ENCODE peak calls at places on chromosome 14, in five cellular contexts. One of them, this sample, is unnamed.

GRCh38 chr14:80364274-80364673 is 153.0 kb upstream of the DIO2 start:
- DNase-seq in left ventricle myocardium inferior: no peak
- DNase-seq in A673: peak
- DNase-seq in NB4: peak
- DNase-seq in tibial nerve: no peak
- DNase-seq in this sample: no peak

GRCh38 chr14:66662374-66662773 is 154.4 kb downstream of the GPHN start:
- DNase-seq in A673: peak
- DNase-seq in left ventricle myocardium inferior: no peak
- DNase-seq in tibial nerve: no peak
- DNase-seq in NB4: peak
- DNase-seq in this sample: no peak

GRCh38 chr14:20606190-20606901 is 15.2 kb upstream of the RNASE12 start:
- DNase-seq in NB4: peak
- DNase-seq in tibial nerve: no peak
- DNase-seq in A673: peak
- DNase-seq in left ventricle myocardium inferior: no peak
- DNase-seq in this sample: peak

GRCh38 chr14:91228112-91229004 is 16.1 kb downstream of the GPR68 start:
- DNase-seq in NB4: peak
- DNase-seq in left ventricle myocardium inferior: no peak
- DNase-seq in tibial nerve: no peak
- DNase-seq in A673: no peak
- DNase-seq in this sample: peak

GRCh38 chr14:92244805-92245204 is 78.2 kb upstream of the SLC24A4 start:
- DNase-seq in NB4: no peak
- DNase-seq in A673: no peak
- DNase-seq in left ventricle myocardium inferior: no peak
- DNase-seq in tibial nerve: no peak
- DNase-seq in this sample: no peak

GRCh38 chr14:69673578-69674305 is 62.3 kb downstream of the SUSD6 start:
- DNase-seq in NB4: no peak
- DNase-seq in tibial nerve: no peak
- DNase-seq in A673: no peak
- DNase-seq in left ventricle myocardium inferior: no peak
- DNase-seq in this sample: no peak

GRCh38 chr14:56172571-56172971 is 54.4 kb downstream of the PELI2 start:
- DNase-seq in A673: no peak
- DNase-seq in NB4: peak
- DNase-seq in tibial nerve: no peak
- DNase-seq in left ventricle myocardium inferior: no peak
- DNase-seq in this sample: no peak

GRCh38 chr14:77043984-77044485 is 15.5 kb upstream of the IRF2BPL start:
- DNase-seq in tibial nerve: no peak
- DNase-seq in NB4: no peak
- DNase-seq in left ventricle myocardium inferior: no peak
- DNase-seq in A673: no peak
- DNase-seq in this sample: no peak

GRCh38 chr14:98198385-98198784 is 1073.6 kb downstream of the BCL11B start:
- DNase-seq in NB4: peak
- DNase-seq in A673: no peak
- DNase-seq in tibial nerve: no peak
- DNase-seq in left ventricle myocardium inferior: no peak
- DNase-seq in this sample: no peak

GRCh38 chr14:64507376-64508156 is 3.0 kb downstream of the ZBTB1 start:
- DNase-seq in A673: no peak
- DNase-seq in tibial nerve: no peak
- DNase-seq in left ventricle myocardium inferior: no peak
- DNase-seq in NB4: no peak
- DNase-seq in this sample: no peak

GRCh38 chr14:86296173-86296572 is 766.2 kb downstream of the FLRT2 start:
- DNase-seq in A673: peak
- DNase-seq in left ventricle myocardium inferior: no peak
- DNase-seq in tibial nerve: no peak
- DNase-seq in NB4: no peak
- DNase-seq in this sample: no peak

GRCh38 chr14:67526676-67527459 is 6.2 kb upstream of the PLEKHH1 start:
- DNase-seq in NB4: peak
- DNase-seq in left ventricle myocardium inferior: no peak
- DNase-seq in A673: peak
- DNase-seq in tibial nerve: peak
- DNase-seq in this sample: peak

GRCh38 chr14:56150018-56150417 is 31.8 kb downstream of the PELI2 start:
- DNase-seq in tibial nerve: no peak
- DNase-seq in left ventricle myocardium inferior: no peak
- DNase-seq in NB4: no peak
- DNase-seq in A673: no peak
- DNase-seq in this sample: no peak

GRCh38 chr14:85090681-85091080 is 439.3 kb upstream of the FLRT2 start:
- DNase-seq in NB4: no peak
- DNase-seq in tibial nerve: no peak
- DNase-seq in A673: no peak
- DNase-seq in left ventricle myocardium inferior: no peak
- DNase-seq in this sample: no peak

GRCh38 chr14:73591690-73592448 is at the start of gene ACOT4:
- DNase-seq in A673: peak
- DNase-seq in left ventricle myocardium inferior: peak
- DNase-seq in NB4: peak
- DNase-seq in tibial nerve: no peak
- DNase-seq in this sample: peak
- TF ChIP-seq CTCF in A673: no peak
- TF ChIP-seq CTCF in left ventricle myocardium inferior: peak
- TF ChIP-seq CTCF in NB4: no peak
- TF ChIP-seq CTCF in tibial nerve: peak
- TF ChIP-seq CTCF in this sample: peak

DNA sequence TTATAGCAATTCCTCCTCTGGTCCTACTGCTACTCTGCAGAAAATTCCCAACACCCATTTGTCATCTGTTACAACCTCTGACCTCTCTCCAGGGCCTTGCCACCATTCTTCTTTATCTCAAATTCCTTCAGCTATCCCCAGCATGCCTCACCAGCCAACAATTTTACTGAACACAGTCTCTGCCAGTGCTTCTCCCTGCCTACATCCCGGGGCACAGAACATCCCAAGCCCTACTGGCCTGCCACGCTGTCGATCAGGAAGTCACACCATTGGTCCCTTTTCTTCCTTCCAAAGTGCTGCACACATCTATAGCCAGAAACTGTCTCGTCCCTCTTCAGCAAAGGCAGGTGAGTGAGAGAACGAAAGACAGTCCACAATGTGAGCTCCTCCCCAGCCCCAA is 122.1 kb downstream of the TTLL5 start:
- DNase-seq in left ventricle myocardium inferior: no peak
- DNase-seq in NB4: no peak
- DNase-seq in tibial nerve: no peak
- DNase-seq in A673: no peak
- DNase-seq in this sample: no peak
- H3K4me3 ChIP-seq in left ventricle myocardium inferior: no peak
- H3K4me3 ChIP-seq in NB4: no peak
- H3K4me3 ChIP-seq in tibial nerve: no peak
- H3K4me3 ChIP-seq in A673: no peak
- H3K4me3 ChIP-seq in this sample: no peak

DNA sequence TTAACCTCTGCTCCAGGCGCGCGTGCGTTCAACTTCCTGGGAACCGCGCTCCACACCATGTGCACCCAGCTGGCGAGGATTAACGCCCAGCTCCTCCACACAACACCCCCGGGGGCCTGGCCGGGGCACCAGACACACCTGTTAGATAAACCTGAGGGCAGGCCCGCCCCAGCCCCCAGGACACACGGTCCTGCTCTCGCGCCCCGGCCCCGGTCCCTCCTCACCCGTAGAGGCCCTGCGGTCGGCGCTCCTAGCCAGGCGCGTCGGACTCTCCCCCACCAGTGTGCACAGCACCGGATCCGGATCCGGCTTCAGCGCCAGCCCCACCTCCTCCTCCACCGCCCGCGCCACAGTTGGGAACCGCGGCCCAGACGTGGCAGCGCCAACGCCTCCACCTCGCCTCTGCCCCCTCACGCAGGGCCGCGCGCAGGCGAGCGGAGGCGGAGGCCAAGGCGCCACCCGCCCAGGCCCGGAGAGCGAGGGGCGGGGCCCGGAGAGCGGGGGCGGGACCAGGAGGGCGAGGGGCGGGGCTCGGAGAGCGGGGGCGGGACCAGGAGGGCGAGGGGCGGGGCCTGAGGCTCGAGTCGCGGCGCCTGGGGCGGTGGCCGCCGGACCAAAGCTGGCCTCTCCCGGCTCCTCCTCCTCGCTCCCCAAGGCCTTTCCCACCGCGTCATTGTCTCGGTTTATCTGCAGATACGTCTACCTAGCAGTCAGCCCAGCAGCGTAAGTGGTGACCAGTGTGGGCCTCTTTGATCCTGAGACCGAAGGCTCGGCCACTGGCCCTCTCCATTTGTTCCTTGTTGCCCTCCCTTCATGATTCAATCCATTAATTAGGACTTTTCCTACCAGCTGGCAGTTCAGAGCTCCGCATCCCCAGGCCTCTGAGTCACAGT is at the start of gene GNPNAT1:
- DNase-seq in NB4: peak
- DNase-seq in A673: peak
- DNase-seq in left ventricle myocardium inferior: peak
- DNase-seq in tibial nerve: peak
- DNase-seq in this sample: peak
- TF ChIP-seq CTCF in NB4: no peak
- TF ChIP-seq CTCF in A673: no peak
- TF ChIP-seq CTCF in left ventricle myocardium inferior: no peak
- TF ChIP-seq CTCF in tibial nerve: no peak
- TF ChIP-seq CTCF in this sample: no peak

GRCh38 chr14:31950331-31950730 is 126.8 kb upstream of the ARHGAP5 start:
- DNase-seq in A673: no peak
- DNase-seq in NB4: no peak
- DNase-seq in left ventricle myocardium inferior: no peak
- DNase-seq in tibial nerve: no peak
- DNase-seq in this sample: no peak

GRCh38 chr14:31951638-31951964 is 125.5 kb upstream of the ARHGAP5 start:
- DNase-seq in NB4: no peak
- DNase-seq in left ventricle myocardium inferior: no peak
- DNase-seq in tibial nerve: no peak
- DNase-seq in A673: no peak
- DNase-seq in this sample: no peak

GRCh38 chr14:31949709-31950108 is 127.4 kb upstream of the ARHGAP5 start:
- DNase-seq in NB4: no peak
- DNase-seq in left ventricle myocardium inferior: no peak
- DNase-seq in A673: no peak
- DNase-seq in tibial nerve: no peak
- DNase-seq in this sample: no peak

GRCh38 chr14:31952573-31952972 is 124.5 kb upstream of the ARHGAP5 start:
- DNase-seq in left ventricle myocardium inferior: no peak
- DNase-seq in NB4: no peak
- DNase-seq in tibial nerve: no peak
- DNase-seq in A673: no peak
- DNase-seq in this sample: no peak

GRCh38 chr14:31950760-31951637 is 126.1 kb upstream of the ARHGAP5 start:
- DNase-seq in NB4: no peak
- DNase-seq in tibial nerve: peak
- DNase-seq in left ventricle myocardium inferior: peak
- DNase-seq in A673: no peak
- DNase-seq in this sample: peak
- H3K4me3 ChIP-seq in NB4: no peak
- H3K4me3 ChIP-seq in tibial nerve: no peak
- H3K4me3 ChIP-seq in left ventricle myocardium inferior: peak
- H3K4me3 ChIP-seq in A673: no peak
- H3K4me3 ChIP-seq in this sample: no peak

GRCh38 chr14:61568572-61569011 is 126.7 kb upstream of the HIF1A start:
- DNase-seq in tibial nerve: no peak
- DNase-seq in left ventricle myocardium inferior: peak
- DNase-seq in A673: no peak
- DNase-seq in NB4: peak
- DNase-seq in this sample: peak

GRCh38 chr14:61569308-61569707 is 126.0 kb upstream of the HIF1A start:
- DNase-seq in left ventricle myocardium inferior: no peak
- DNase-seq in A673: no peak
- DNase-seq in tibial nerve: no peak
- DNase-seq in NB4: peak
- DNase-seq in this sample: no peak

GRCh38 chr14:61566537-61567225 is 128.6 kb upstream of the HIF1A start:
- DNase-seq in NB4: no peak
- DNase-seq in left ventricle myocardium inferior: no peak
- DNase-seq in tibial nerve: no peak
- DNase-seq in A673: no peak
- DNase-seq in this sample: no peak

GRCh38 chr14:61569783-61570182 is 125.5 kb upstream of the HIF1A start:
- DNase-seq in left ventricle myocardium inferior: peak
- DNase-seq in A673: no peak
- DNase-seq in NB4: peak
- DNase-seq in tibial nerve: peak
- DNase-seq in this sample: no peak

DNA sequence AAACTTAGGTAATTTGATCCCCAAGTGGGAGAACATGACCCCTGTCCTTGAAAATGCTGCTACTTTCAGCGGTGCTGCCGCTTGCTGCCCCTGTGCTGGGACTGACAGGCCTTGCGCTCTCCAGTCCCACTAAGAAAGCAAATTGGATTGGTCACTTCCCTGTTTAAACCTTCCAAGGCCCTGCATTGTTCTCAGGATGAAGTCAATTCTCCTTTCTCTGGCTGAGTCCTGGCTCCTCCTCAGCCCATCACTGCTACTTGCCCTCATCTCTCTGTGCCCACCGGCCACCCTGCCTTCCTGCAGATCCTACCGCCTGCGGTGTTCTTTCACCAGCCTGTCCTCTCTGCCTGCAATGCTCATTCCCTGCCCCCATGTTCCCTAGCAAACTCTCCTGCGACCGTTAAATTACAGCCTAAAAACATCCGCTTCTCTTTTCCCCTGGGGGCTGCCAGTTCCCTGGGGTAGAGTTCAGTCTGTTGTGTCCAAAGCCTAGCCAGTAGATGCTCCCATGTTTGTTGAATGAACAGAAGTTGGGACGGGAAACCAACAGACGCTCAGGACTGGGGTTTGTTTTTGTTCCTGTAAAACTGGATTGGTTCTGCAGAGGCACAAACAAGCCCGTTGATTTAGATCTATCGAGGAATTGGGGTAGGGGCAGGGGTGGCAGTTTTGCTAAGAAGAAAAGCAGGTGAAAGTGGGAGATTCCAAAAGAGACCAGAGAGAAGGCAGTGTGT is 127.3 kb upstream of the HIF1A start:
- DNase-seq in tibial nerve: no peak
- DNase-seq in NB4: peak
- DNase-seq in left ventricle myocardium inferior: no peak
- DNase-seq in A673: no peak
- DNase-seq in this sample: no peak
- TF ChIP-seq CTCF in tibial nerve: no peak
- TF ChIP-seq CTCF in NB4: no peak
- TF ChIP-seq CTCF in left ventricle myocardium inferior: no peak
- TF ChIP-seq CTCF in A673: no peak
- TF ChIP-seq CTCF in this sample: no peak

DNA sequence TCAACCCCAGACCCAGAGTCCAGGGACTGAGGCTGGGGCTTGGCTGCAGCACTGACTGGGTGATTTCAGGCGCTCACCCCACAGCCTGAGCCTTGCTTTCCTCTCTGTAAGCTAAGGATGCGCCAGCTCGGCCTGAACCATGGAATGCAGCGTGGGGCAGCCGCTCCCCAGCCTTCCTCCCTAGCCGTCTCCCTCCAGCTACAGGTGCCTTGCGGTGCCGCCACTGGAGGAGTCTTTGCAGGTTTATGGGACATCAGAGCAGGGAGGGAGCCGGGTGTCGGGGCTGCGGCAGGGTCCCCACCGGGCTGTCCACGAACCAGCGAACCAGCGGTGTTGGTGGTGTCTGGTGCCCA is 19.4 kb downstream of the PPP2R5C start:
- DNase-seq in tibial nerve: no peak
- DNase-seq in NB4: no peak
- DNase-seq in A673: no peak
- DNase-seq in left ventricle myocardium inferior: no peak
- DNase-seq in this sample: no peak
- H3K4me3 ChIP-seq in tibial nerve: peak
- H3K4me3 ChIP-seq in NB4: no peak
- H3K4me3 ChIP-seq in A673: peak
- H3K4me3 ChIP-seq in left ventricle myocardium inferior: peak
- H3K4me3 ChIP-seq in this sample: no peak

GRCh38 chr14:23360496-23360895 is 4.5 kb downstream of the EFS start:
- DNase-seq in tibial nerve: no peak
- DNase-seq in NB4: peak
- DNase-seq in left ventricle myocardium inferior: no peak
- DNase-seq in A673: no peak
- DNase-seq in this sample: no peak
- TF ChIP-seq CTCF in tibial nerve: peak
- TF ChIP-seq CTCF in NB4: peak
- TF ChIP-seq CTCF in left ventricle myocardium inferior: peak
- TF ChIP-seq CTCF in A673: peak
- TF ChIP-seq CTCF in this sample: no peak